ENCODE peak calls at places on chromosomes 2 and 18, in seven cellular contexts. One of them, this sample, is unnamed.

GRCh38 chr2:222972420-222972819 is 79.6 kb upstream of the KCNE4 start:
- DNase-seq in T-helper 1 cell: no peak
- DNase-seq in occipital lobe: no peak
- DNase-seq in HEK293T: no peak
- DNase-seq in upper lobe of right lung: no peak
- DNase-seq in stimulated activated CD4-positive, alpha-beta T cell treated with anti-CD3 and anti-CD28 coated beads, TNF-alpha, amount 100 ng/mL, for 48 hours: no peak
- DNase-seq in germinal center: no peak
- DNase-seq in this sample: no peak

GRCh38 chr2:54386585-54386984 is 69.5 kb upstream of the SPTBN1 start:
- DNase-seq in T-helper 1 cell: no peak
- DNase-seq in occipital lobe: no peak
- DNase-seq in HEK293T: no peak
- DNase-seq in upper lobe of right lung: no peak
- DNase-seq in stimulated activated CD4-positive, alpha-beta T cell treated with anti-CD3 and anti-CD28 coated beads, TNF-alpha, amount 100 ng/mL, for 48 hours: no peak
- DNase-seq in germinal center: no peak
- DNase-seq in this sample: no peak

GRCh38 chr2:10972683-10973433 is 61.1 kb downstream of the KCNF1 start:
- DNase-seq in T-helper 1 cell: no peak
- DNase-seq in occipital lobe: no peak
- DNase-seq in HEK293T: no peak
- DNase-seq in upper lobe of right lung: no peak
- DNase-seq in stimulated activated CD4-positive, alpha-beta T cell treated with anti-CD3 and anti-CD28 coated beads, TNF-alpha, amount 100 ng/mL, for 48 hours: no peak
- DNase-seq in germinal center: no peak
- DNase-seq in this sample: no peak

GRCh38 chr2:19360881-19361321 is 2.5 kb upstream of the OSR1 start:
- DNase-seq in T-helper 1 cell: no peak
- DNase-seq in occipital lobe: no peak
- DNase-seq in HEK293T: no peak
- DNase-seq in upper lobe of right lung: no peak
- DNase-seq in stimulated activated CD4-positive, alpha-beta T cell treated with anti-CD3 and anti-CD28 coated beads, TNF-alpha, amount 100 ng/mL, for 48 hours: no peak
- DNase-seq in germinal center: no peak
- DNase-seq in this sample: no peak

GRCh38 chr2:97868986-97869721 is 126.6 kb downstream of the TMEM131 start:
- DNase-seq in T-helper 1 cell: no peak
- DNase-seq in occipital lobe: peak; percentile 34
- DNase-seq in HEK293T: no peak
- DNase-seq in upper lobe of right lung: no peak
- DNase-seq in stimulated activated CD4-positive, alpha-beta T cell treated with anti-CD3 and anti-CD28 coated beads, TNF-alpha, amount 100 ng/mL, for 48 hours: no peak
- DNase-seq in germinal center: no peak
- DNase-seq in this sample: peak; percentile 91

GRCh38 chr2:84676295-84676694 is 160.0 kb downstream of the DNAH6 start:
- DNase-seq in T-helper 1 cell: no peak
- DNase-seq in occipital lobe: no peak
- DNase-seq in HEK293T: no peak
- DNase-seq in upper lobe of right lung: no peak
- DNase-seq in stimulated activated CD4-positive, alpha-beta T cell treated with anti-CD3 and anti-CD28 coated beads, TNF-alpha, amount 100 ng/mL, for 48 hours: no peak
- DNase-seq in germinal center: no peak
- DNase-seq in this sample: peak; percentile 5

GRCh38 chr18:1663879-1664705 is 759.4 kb downstream of the ADCYAP1 start:
- DNase-seq in T-helper 1 cell: no peak
- DNase-seq in occipital lobe: no peak
- DNase-seq in HEK293T: peak; percentile 18
- DNase-seq in upper lobe of right lung: peak; percentile 85
- DNase-seq in stimulated activated CD4-positive, alpha-beta T cell treated with anti-CD3 and anti-CD28 coated beads, TNF-alpha, amount 100 ng/mL, for 48 hours: no peak
- DNase-seq in germinal center: peak; percentile 1
- DNase-seq in this sample: peak; percentile 7

GRCh38 chr2:149258531-149258930 is 71.9 kb upstream of the LYPD6 start:
- DNase-seq in T-helper 1 cell: no peak
- DNase-seq in occipital lobe: no peak
- DNase-seq in HEK293T: no peak
- DNase-seq in upper lobe of right lung: no peak
- DNase-seq in stimulated activated CD4-positive, alpha-beta T cell treated with anti-CD3 and anti-CD28 coated beads, TNF-alpha, amount 100 ng/mL, for 48 hours: no peak
- DNase-seq in germinal center: no peak
- DNase-seq in this sample: no peak

GRCh38 chr2:241739651-241740050 is 5.2 kb downstream of the D2HGDH start:
- DNase-seq in T-helper 1 cell: no peak
- DNase-seq in occipital lobe: no peak
- DNase-seq in HEK293T: no peak
- DNase-seq in upper lobe of right lung: no peak
- DNase-seq in stimulated activated CD4-positive, alpha-beta T cell treated with anti-CD3 and anti-CD28 coated beads, TNF-alpha, amount 100 ng/mL, for 48 hours: no peak
- DNase-seq in germinal center: no peak
- DNase-seq in this sample: no peak

GRCh38 chr2:189836644-189837043 is 52.4 kb downstream of the PMS1 start:
- DNase-seq in T-helper 1 cell: no peak
- DNase-seq in occipital lobe: no peak
- DNase-seq in HEK293T: peak; percentile 49
- DNase-seq in upper lobe of right lung: no peak
- DNase-seq in stimulated activated CD4-positive, alpha-beta T cell treated with anti-CD3 and anti-CD28 coated beads, TNF-alpha, amount 100 ng/mL, for 48 hours: no peak
- DNase-seq in germinal center: no peak
- DNase-seq in this sample: no peak

GRCh38 chr2:27370816-27371620 is 602 bp downstream of the SNX17 start:
- DNase-seq in T-helper 1 cell: no peak
- DNase-seq in occipital lobe: no peak
- DNase-seq in HEK293T: no peak
- DNase-seq in upper lobe of right lung: no peak
- DNase-seq in stimulated activated CD4-positive, alpha-beta T cell treated with anti-CD3 and anti-CD28 coated beads, TNF-alpha, amount 100 ng/mL, for 48 hours: no peak
- DNase-seq in germinal center: peak; percentile 50
- DNase-seq in this sample: peak; percentile 15

This sample was measured in COLO829.